ENCODE peak calls at places on chromosomes 11 and 22, in five cellular contexts. I is GM23338; U is effector memory CD4-positive, alpha-beta T cell; K is CD4-positive, CD25-positive, alpha-beta regulatory T cell; P is Peyer's patch. F is an unnamed sample.

GRCh38 chr11:70210516-70210915 is 7.4 kb downstream of the FADD start:
- DNase-seq in I (no peak), U (no peak), K (no peak), P (no peak), F (no peak)

GRCh38 chr11:25860677-25861445 is 471.1 kb upstream of the ANO3 start:
- DNase-seq in I (no peak), U (no peak), K (no peak), P (no peak), F (no peak)

GRCh38 chr22:41152902-41153301 is 52.2 kb upstream of the L3MBTL2 start:
- DNase-seq in I (no peak), U (no peak), K (no peak), P (no peak), F (no peak)

GRCh38 chr22:48270731-48271130 is 1508.3 kb downstream of the TBC1D22A start:
- DNase-seq in I (no peak), U (no peak), K (no peak), P (no peak), F (no peak)

GRCh38 chr22:37419916-37420655 is 7.2 kb downstream of the ELFN2 start:
- DNase-seq in I (peak), U (no peak), K (no peak), P (peak), F (no peak)

GRCh38 chr11:130804306-130805077 is 111.8 kb downstream of the SNX19 start:
- DNase-seq in I (no peak), U (no peak), K (no peak), P (no peak), F (no peak)

GRCh38 chr22:24593810-24594568 is 1.1 kb upstream of the LRRC75B start:
- DNase-seq in I (no peak), U (no peak), K (no peak), P (peak), F (no peak)

GRCh38 chr22:36162127-36163034 is 1.8 kb upstream of the APOL3 start:
- DNase-seq in I (no peak), U (peak), K (peak), P (no peak), F (no peak)

GRCh38 chr22:47215851-47216250 is 453.4 kb downstream of the TBC1D22A start:
- DNase-seq in I (no peak), U (no peak), K (no peak), P (peak), F (no peak)

GRCh38 chr11:59358020-59358419 is 675 bp upstream of the OR5AN1 start:
- DNase-seq in I (no peak), U (no peak), K (no peak), P (no peak), F (no peak)

GRCh38 chr22:34847072-34847471 is 218.9 kb upstream of the ISX start:
- DNase-seq in I (no peak), U (no peak), K (no peak), P (no peak), F (no peak)

GRCh38 chr11:67562951-67563350 is 20.7 kb upstream of the GSTP1 start:
- DNase-seq in I (no peak), U (no peak), K (no peak), P (no peak), F (no peak)

DNA sequence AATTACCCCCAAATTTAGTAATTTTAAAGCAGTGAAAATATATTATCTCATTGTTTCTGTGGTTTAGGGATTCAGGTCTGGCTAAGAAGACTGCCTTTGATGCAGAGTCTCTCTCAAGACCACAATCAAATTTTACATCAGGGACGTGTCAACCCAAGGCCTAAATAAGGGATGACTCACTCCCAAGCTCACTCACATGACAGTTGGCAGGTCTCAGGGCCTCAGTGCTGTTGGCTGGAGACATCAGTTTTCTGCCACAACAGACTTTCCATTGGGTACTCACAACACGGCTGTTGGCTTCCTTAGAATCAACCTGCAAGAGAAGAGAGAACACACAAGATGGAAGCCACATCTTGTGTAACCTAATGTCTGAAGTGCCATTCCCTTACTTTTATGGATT is 377.3 kb downstream of the FAM181B start:
- DNase-seq in I (no peak), U (no peak), K (no peak), P (no peak), F (no peak)
- H3K27ac ChIP-seq in I (no peak), U (no peak), K (no peak), P (no peak), F (no peak)

GRCh38 chr11:6200975-6201374 is 2.0 kb downstream of the OR52W1 start:
- DNase-seq in I (no peak), U (no peak), K (no peak), P (peak), F (no peak)
- H3K27ac ChIP-seq in I (no peak), U (no peak), K (no peak), P (no peak), F (no peak)

GRCh38 chr11:99366476-99366992 is 345.8 kb downstream of the CNTN5 start:
- DNase-seq in I (no peak), U (no peak), K (no peak), P (no peak), F (no peak)
- H3K27ac ChIP-seq in I (no peak), U (no peak), K (no peak), P (no peak), F (no peak)

DNA sequence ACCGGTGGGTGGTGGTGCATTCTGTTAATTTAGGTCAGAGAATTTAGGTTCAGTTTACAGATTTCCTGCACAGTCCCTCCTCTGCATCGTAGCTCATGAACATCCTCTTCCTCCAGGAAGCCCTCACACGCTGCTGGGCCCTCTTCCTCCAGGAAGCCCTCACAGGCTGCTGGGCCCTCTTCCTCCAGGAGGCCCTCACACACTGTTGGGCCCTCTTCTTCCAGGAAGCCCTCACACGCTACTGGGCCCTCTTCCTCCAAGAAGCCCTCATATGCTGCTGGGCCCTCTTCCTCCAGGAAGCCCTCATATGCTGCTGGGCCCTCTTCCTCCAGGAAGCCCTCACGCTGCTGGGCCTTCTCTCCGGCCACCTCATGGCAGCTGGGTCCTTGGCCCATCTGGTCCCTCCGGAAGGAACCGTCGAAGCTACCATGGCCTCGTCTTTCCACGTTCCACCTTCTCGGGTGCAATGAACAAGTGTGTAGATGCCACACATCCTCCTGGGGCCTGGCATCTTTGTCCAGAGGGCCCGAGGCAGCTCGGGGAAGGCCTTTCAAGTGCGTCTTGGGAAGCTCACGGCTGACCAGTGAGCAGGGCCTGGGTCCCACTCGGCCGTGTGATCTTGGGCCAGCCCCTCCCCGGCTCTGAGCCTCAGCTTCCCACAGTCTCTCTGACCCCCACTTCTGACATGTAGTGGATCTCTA is 58.9 kb upstream of the PPARA start:
- DNase-seq in I (no peak), U (no peak), K (no peak), P (no peak), F (no peak)
- H3K27ac ChIP-seq in I (no peak), U (no peak), K (no peak), P (peak), F (peak)

F was measured in caudate nucleus.